ENCODE peak calls at places on chromosomes 2 and 18, in seven cellular contexts. P is coronary artery, Y is GM23248, L is GM12865, U is endothelial cell of umbilical vein, I is GM23338, G is colonic mucosa. B is an unnamed sample.

GRCh38 chr2:28643324-28643723 is 108.3 kb upstream of the PPP1CB start:
- DNase-seq in P (peak), Y (no peak), L (no peak), U (no peak), I (no peak), G (no peak), B (no peak)

GRCh38 chr2:110843496-110843895 is 111.1 kb downstream of the ACOXL start:
- DNase-seq in P (no peak), Y (no peak), L (no peak), U (no peak), I (no peak), G (no peak), B (no peak)

GRCh38 chr2:239951117-239951734 is 73.9 kb downstream of the NDUFA10 start:
- DNase-seq in P (no peak), Y (no peak), L (no peak), U (no peak), I (no peak), G (no peak), B (no peak)

GRCh38 chr2:98157557-98157956 is 70.6 kb downstream of the VWA3B start:
- DNase-seq in P (no peak), Y (no peak), L (peak), U (no peak), I (peak), G (no peak), B (no peak)

GRCh38 chr18:22998336-22998735 is 65.2 kb downstream of the RBBP8 start:
- DNase-seq in P (no peak), Y (no peak), L (no peak), U (no peak), I (no peak), G (no peak), B (no peak)

GRCh38 chr2:239722760-239723448 is 302.2 kb downstream of the NDUFA10 start:
- DNase-seq in P (peak), Y (no peak), L (no peak), U (no peak), I (no peak), G (no peak), B (no peak)

GRCh38 chr18:51029694-51030536 is at the start of gene SMAD4:
- DNase-seq in P (peak), Y (peak), L (peak), U (peak), I (peak), G (peak), B (peak)

GRCh38 chr2:84969511-84970265 is 1.3 kb upstream of the KCMF1 start:
- DNase-seq in P (no peak), Y (peak), L (peak), U (peak), I (no peak), G (peak), B (no peak)

GRCh38 chr2:127039387-127040031 is 67.4 kb downstream of the BIN1 start:
- DNase-seq in P (no peak), Y (peak), L (peak), U (no peak), I (no peak), G (no peak), B (no peak)

GRCh38 chr2:218261424-218262273 is 834 bp downstream of the GPBAR1 start:
- DNase-seq in P (no peak), Y (no peak), L (no peak), U (no peak), I (peak), G (no peak), B (no peak)

GRCh38 chr2:234482807-234483206 is 14.1 kb downstream of the ARL4C start:
- DNase-seq in P (no peak), Y (no peak), L (no peak), U (no peak), I (no peak), G (no peak), B (no peak)

GRCh38 chr2:59584958-59585357 is 968.5 kb downstream of the BCL11A start:
- DNase-seq in P (no peak), Y (no peak), L (peak), U (no peak), I (peak), G (no peak), B (no peak)

GRCh38 chr2:199659207-199659606 is 191.8 kb downstream of the FTCDNL1 start:
- DNase-seq in P (no peak), Y (peak), L (no peak), U (peak), I (peak), G (peak), B (no peak)

GRCh38 chr2:104755026-104755856 is 98.7 kb upstream of the POU3F3 start:
- DNase-seq in P (no peak), Y (peak), L (no peak), U (no peak), I (peak), G (no peak), B (no peak)

GRCh38 chr2:232522014-232522854 is 2.0 kb downstream of the PRSS56 start:
- DNase-seq in P (no peak), Y (peak), L (peak), U (peak), I (peak), G (peak), B (no peak)

GRCh38 chr2:161415467-161416293 is 417 bp upstream of the TBR1 start:
- DNase-seq in P (no peak), Y (no peak), L (no peak), U (no peak), I (peak), G (no peak), B (no peak)

GRCh38 chr2:168571061-168571460 is 115.0 kb downstream of the CERS6 start:
- DNase-seq in P (no peak), Y (no peak), L (no peak), U (peak), I (no peak), G (no peak), B (no peak)

GRCh38 chr2:7060602-7061435 is 143.6 kb downstream of the RNF144A start:
- DNase-seq in P (no peak), Y (no peak), L (no peak), U (no peak), I (no peak), G (no peak), B (no peak)

GRCh38 chr18:62329676-62330454 is 4.8 kb downstream of the TNFRSF11A start:
- DNase-seq in P (no peak), Y (peak), L (peak), U (peak), I (peak), G (peak), B (peak)

GRCh38 chr2:143553261-143553660 is 424.0 kb downstream of the ARHGAP15 start:
- DNase-seq in P (no peak), Y (no peak), L (peak), U (no peak), I (no peak), G (no peak), B (no peak)

GRCh38 chr2:58063641-58064040 is 17.0 kb downstream of the VRK2 start:
- DNase-seq in P (no peak), Y (peak), L (no peak), U (peak), I (no peak), G (no peak), B (peak)

GRCh38 chr18:34767601-34768027 is 57.5 kb downstream of the DTNA start:
- DNase-seq in P (no peak), Y (peak), L (peak), U (peak), I (no peak), G (no peak), B (peak)

GRCh38 chr2:175461839-175462238 is 280.3 kb upstream of the ATP5MC3 start:
- DNase-seq in P (no peak), Y (no peak), L (no peak), U (no peak), I (no peak), G (no peak), B (no peak)

GRCh38 chr18:63285332-63285731 is 34.2 kb downstream of the BCL2 start:
- DNase-seq in P (no peak), Y (no peak), L (peak), U (no peak), I (no peak), G (no peak), B (no peak)

GRCh38 chr2:98479959-98480524 is 35.4 kb downstream of the INPP4A start:
- DNase-seq in P (no peak), Y (peak), L (peak), U (peak), I (peak), G (no peak), B (no peak)

GRCh38 chr18:58768293-58768974 is 96.2 kb upstream of the ZNF532 start:
- DNase-seq in P (peak), Y (peak), L (peak), U (peak), I (peak), G (peak), B (no peak)
- H3K4me3 ChIP-seq in P (peak), Y (peak), L (no peak), U (no peak), I (peak), G (peak), B (peak)

GRCh38 chr2:152025678-152026287 is 73.1 kb downstream of the CACNB4 start:
- DNase-seq in P (peak), Y (peak), L (peak), U (peak), I (peak), G (peak), B (peak)
- H3K4me3 ChIP-seq in P (peak), Y (peak), L (peak), U (peak), I (peak), G (no peak), B (no peak)

DNA sequence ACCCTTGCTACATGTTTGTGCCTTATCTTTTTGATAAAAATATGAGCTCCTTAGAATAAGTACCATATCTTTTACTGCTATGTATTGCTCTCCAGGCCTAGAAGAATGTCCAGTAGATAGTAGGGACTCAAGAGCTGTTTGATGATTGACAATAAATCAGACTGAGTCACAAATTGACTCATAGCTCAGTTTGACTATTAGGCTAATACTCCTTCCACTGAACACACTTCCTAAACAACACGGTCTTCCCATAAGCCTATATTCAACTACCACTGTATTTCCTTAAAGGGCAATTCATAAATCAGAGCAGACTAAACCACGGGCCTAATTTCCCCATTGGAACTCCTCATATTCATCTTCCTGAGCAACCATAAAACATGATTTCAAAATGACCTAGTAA is 258.5 kb downstream of the ALK start:
- DNase-seq in P (no peak), Y (peak), L (no peak), U (no peak), I (no peak), G (no peak), B (no peak)
- H3K4me3 ChIP-seq in P (no peak), Y (no peak), L (no peak), U (no peak), I (no peak), G (no peak), B (no peak)

DNA sequence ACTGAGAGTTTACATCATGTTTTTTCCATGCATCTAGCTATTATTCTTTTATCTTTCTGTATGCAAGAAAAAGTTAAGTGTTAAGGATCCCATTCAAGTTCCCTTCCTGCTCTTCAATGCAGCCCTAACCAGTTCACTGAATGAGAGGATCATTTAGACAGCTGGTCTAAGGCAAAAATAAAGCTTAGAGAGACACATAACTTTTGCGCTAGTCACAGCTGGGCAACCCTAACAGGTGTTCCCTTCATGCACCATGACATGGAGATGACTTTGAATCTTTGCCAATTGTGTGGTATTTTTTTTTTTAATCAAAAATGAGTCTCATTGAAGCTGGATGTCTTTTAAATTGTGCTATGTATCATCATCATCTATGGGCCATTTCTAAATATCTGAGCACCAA is 393.8 kb upstream of the CYRIA start:
- DNase-seq in P (no peak), Y (no peak), L (no peak), U (no peak), I (no peak), G (no peak), B (no peak)
- H3K4me3 ChIP-seq in P (no peak), Y (no peak), L (no peak), U (no peak), I (no peak), G (no peak), B (no peak)

GRCh38 chr2:26297061-26297460 is 48.9 kb upstream of the SELENOI start:
- DNase-seq in P (no peak), Y (no peak), L (no peak), U (no peak), I (no peak), G (no peak), B (no peak)

GRCh38 chr2:26299488-26300092 is 46.4 kb upstream of the SELENOI start:
- DNase-seq in P (no peak), Y (peak), L (peak), U (peak), I (peak), G (peak), B (no peak)

GRCh38 chr2:26298638-26299393 is 47.1 kb upstream of the SELENOI start:
- DNase-seq in P (peak), Y (peak), L (peak), U (peak), I (peak), G (peak), B (no peak)

GRCh38 chr2:26300234-26300641 is 45.7 kb upstream of the SELENOI start:
- DNase-seq in P (no peak), Y (peak), L (no peak), U (peak), I (no peak), G (peak), B (no peak)

GRCh38 chr2:26298286-26298637 is 47.7 kb upstream of the SELENOI start:
- DNase-seq in P (no peak), Y (no peak), L (no peak), U (peak), I (peak), G (no peak), B (no peak)
- H3K4me3 ChIP-seq in P (peak), Y (peak), L (no peak), U (no peak), I (peak), G (peak), B (peak)

DNA sequence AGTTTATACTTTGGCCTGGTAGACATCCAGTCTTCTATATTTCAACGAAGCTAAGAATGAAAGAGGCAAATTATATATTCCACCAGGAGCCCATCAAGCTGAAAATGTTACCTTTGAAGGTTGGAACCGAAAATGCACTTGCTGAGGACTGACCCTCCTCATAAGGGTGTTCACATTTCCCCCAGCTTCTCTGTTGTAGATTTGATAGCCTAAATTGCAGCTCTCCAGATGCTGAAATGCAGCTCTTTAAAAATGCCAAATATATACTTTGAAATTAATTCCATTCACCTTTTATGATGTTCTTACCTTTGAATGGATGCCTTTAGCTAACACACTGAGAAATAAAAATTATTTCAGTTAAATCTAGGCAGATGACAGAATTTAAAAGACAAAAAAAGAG is 1.8 kb upstream of the FIGN start:
- DNase-seq in P (no peak), Y (no peak), L (no peak), U (no peak), I (no peak), G (no peak), B (no peak)
- H3K4me3 ChIP-seq in P (no peak), Y (no peak), L (no peak), U (no peak), I (peak), G (no peak), B (no peak)

GRCh38 chr18:41850781-41851180 is 104.3 kb upstream of the PIK3C3 start:
- DNase-seq in P (no peak), Y (no peak), L (no peak), U (no peak), I (no peak), G (no peak), B (no peak)

GRCh38 chr18:41845563-41845962 is 109.5 kb upstream of the PIK3C3 start:
- DNase-seq in P (no peak), Y (no peak), L (no peak), U (no peak), I (no peak), G (no peak), B (no peak)

GRCh38 chr18:41853280-41853679 is 101.8 kb upstream of the PIK3C3 start:
- DNase-seq in P (no peak), Y (no peak), L (no peak), U (no peak), I (peak), G (no peak), B (no peak)

GRCh38 chr18:41849632-41850031 is 105.4 kb upstream of the PIK3C3 start:
- DNase-seq in P (no peak), Y (no peak), L (no peak), U (no peak), I (no peak), G (no peak), B (no peak)
- H3K4me3 ChIP-seq in P (no peak), Y (no peak), L (no peak), U (no peak), I (no peak), G (no peak), B (no peak)

GRCh38 chr18:6553234-6553900 is 138.7 kb upstream of the L3MBTL4 start:
- DNase-seq in P (no peak), Y (peak), L (no peak), U (no peak), I (no peak), G (no peak), B (no peak)

GRCh38 chr18:6561029-6561861 is 146.5 kb upstream of the L3MBTL4 start:
- DNase-seq in P (no peak), Y (peak), L (no peak), U (no peak), I (no peak), G (peak), B (no peak)

GRCh38 chr18:6558770-6559169 is 144.1 kb upstream of the L3MBTL4 start:
- DNase-seq in P (no peak), Y (no peak), L (no peak), U (no peak), I (no peak), G (no peak), B (no peak)

GRCh38 chr18:6557470-6558245 is 142.9 kb upstream of the L3MBTL4 start:
- DNase-seq in P (no peak), Y (no peak), L (no peak), U (no peak), I (peak), G (no peak), B (no peak)

DNA sequence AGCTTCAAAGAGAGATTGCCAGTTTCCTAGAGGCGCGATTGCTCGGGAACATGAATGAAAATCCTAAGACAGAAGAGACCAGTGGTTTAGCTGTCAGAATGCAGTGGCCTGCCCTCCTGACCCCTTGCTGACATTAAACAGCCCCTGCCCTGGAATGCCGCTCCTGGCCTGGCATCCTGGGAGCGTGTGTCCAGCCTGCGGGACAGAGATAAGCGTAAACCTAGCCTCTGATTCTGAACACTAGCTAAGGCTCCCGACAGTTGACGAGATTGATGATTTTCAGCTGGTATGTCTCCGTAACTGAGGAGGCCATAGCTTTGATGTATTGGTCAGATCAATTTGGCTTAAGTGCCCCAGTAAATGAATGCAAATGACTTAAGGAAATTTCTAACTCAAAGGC is 142.3 kb upstream of the L3MBTL4 start:
- DNase-seq in P (no peak), Y (no peak), L (no peak), U (no peak), I (peak), G (no peak), B (no peak)
- H3K4me3 ChIP-seq in P (no peak), Y (no peak), L (no peak), U (no peak), I (no peak), G (no peak), B (no peak)